ENCODE peak calls at places on chromosomes 2 and 18, in seven cellular contexts. D is HepG2, Q is IMR-90, Y is K562, B is GM12878, P is HCT116, F is H1. I is an unnamed sample.

GRCh38 chr2:97745474-97746172 is 32.2 kb downstream of the ZAP70 start:
- DNase-seq in D (no peak), F (no peak), B (peak; percentile 21), P (no peak), Q (peak; percentile 40), Y (no peak), I (no peak)

GRCh38 chr2:63544017-63544627 is 44.2 kb downstream of the WDPCP start:
- DNase-seq in B (no peak), P (no peak), D (no peak), Y (no peak), Q (peak; percentile 2), F (no peak), I (peak; percentile 8)

GRCh38 chr2:98907966-98908905 is 27.8 kb downstream of the CRACDL start:
- DNase-seq in P (no peak), Y (no peak), B (no peak), Q (no peak), F (no peak), D (no peak), I (no peak)

GRCh38 chr2:147845608-147846002 is 776 bp downstream of the ACVR2A start:
- DNase-seq in D (peak; percentile 13), Y (no peak), B (no peak), F (no peak), P (no peak), Q (peak; percentile 12), I (no peak)

GRCh38 chr2:99477054-99477453 is 12.8 kb downstream of the REV1 start:
- DNase-seq in D (no peak), P (no peak), Q (no peak), F (no peak), Y (no peak), B (no peak), I (no peak)

GRCh38 chr2:104944495-104944894 is 90.6 kb downstream of the POU3F3 start:
- DNase-seq in Y (no peak), Q (no peak), P (peak; percentile 35), F (no peak), B (no peak), D (peak; percentile 21), I (peak; percentile 50)

GRCh38 chr2:205776139-205776538 is 93.8 kb downstream of the NRP2 start:
- DNase-seq in Y (peak; percentile 66), D (peak; percentile 62), Q (no peak), P (peak; percentile 55), F (peak; percentile 64), B (no peak), I (no peak)

GRCh38 chr2:175233135-175233719 is 51.7 kb upstream of the ATP5MC3 start:
- DNase-seq in Y (no peak), D (no peak), Q (peak; percentile 89), P (no peak), B (no peak), F (no peak), I (peak; percentile 58)

GRCh38 chr18:31072175-31072574 is 29.6 kb upstream of the DSC3 start:
- DNase-seq in Q (no peak), B (no peak), D (no peak), P (no peak), Y (no peak), F (no peak), I (no peak)

GRCh38 chr2:15571729-15572128 is 10.6 kb upstream of the NBAS start:
- DNase-seq in B (no peak), D (peak; percentile 25), F (no peak), P (no peak), Y (no peak), Q (no peak), I (no peak)

GRCh38 chr18:26549103-26549485 is 741 bp upstream of the KCTD1 start:
- DNase-seq in F (no peak), P (no peak), B (no peak), D (no peak), Y (no peak), Q (peak; percentile 31), I (peak; percentile 57)

GRCh38 chr2:218863021-218863520 is 3.5 kb downstream of the WNT6 start:
- DNase-seq in P (no peak), Q (no peak), B (no peak), Y (no peak), F (no peak), D (no peak), I (no peak)

GRCh38 chr2:209970711-209971110 is 31.7 kb upstream of the RPE start:
- DNase-seq in Y (no peak), D (no peak), F (no peak), Q (no peak), B (no peak), P (no peak), I (no peak)

GRCh38 chr18:22831441-22831904 is 101.7 kb upstream of the RBBP8 start:
- DNase-seq in Q (peak; percentile 91), B (no peak), P (peak; percentile 32), Y (no peak), D (peak; percentile 36), F (no peak), I (no peak)

GRCh38 chr2:112021269-112021668 is 33.8 kb upstream of the TMEM87B start:
- DNase-seq in D (no peak), Y (no peak), Q (no peak), B (no peak), F (no peak), P (no peak), I (no peak)

GRCh38 chr2:241237047-241237446 is 48.6 kb downstream of the ANO7 start:
- DNase-seq in B (no peak), P (no peak), Q (no peak), F (no peak), D (no peak), Y (no peak), I (no peak)

GRCh38 chr2:142180820-142181533 is 50.2 kb upstream of the LRP1B start:
- DNase-seq in F (peak; percentile 56), Y (no peak), P (peak; percentile 48), Q (peak; percentile 12), D (peak; percentile 43), B (no peak), I (peak; percentile 47)

GRCh38 chr2:44983836-44984604 is 25.2 kb downstream of the SIX2 start:
- DNase-seq in F (no peak), D (no peak), B (no peak), Y (no peak), Q (no peak), P (no peak), I (no peak)

GRCh38 chr18:7116001-7116831 is 1.4 kb downstream of the LAMA1 start:
- DNase-seq in D (no peak), Y (no peak), P (no peak), F (peak; percentile 23), Q (peak; percentile 38), B (no peak), I (no peak)

GRCh38 chr2:152012697-152013096 is 86.1 kb downstream of the CACNB4 start:
- DNase-seq in F (no peak), Y (no peak), D (no peak), B (no peak), P (no peak), Q (peak; percentile 42), I (no peak)

GRCh38 chr2:65076345-65076710 is 20.1 kb downstream of the CEP68 start:
- DNase-seq in Y (no peak), P (no peak), Q (peak; percentile 84), B (no peak), D (no peak), F (no peak), I (no peak)

GRCh38 chr2:30276455-30276911 is 45.1 kb downstream of the LBH start:
- DNase-seq in D (no peak), P (no peak), B (no peak), F (no peak), Y (no peak), Q (no peak), I (no peak)

GRCh38 chr2:124088621-124089020 is 63.5 kb downstream of the CNTNAP5 start:
- DNase-seq in P (no peak), Y (no peak), D (no peak), B (no peak), Q (no peak), F (no peak), I (no peak)

GRCh38 chr18:5309888-5310470 is 14.5 kb upstream of the ZBTB14 start:
- DNase-seq in Q (no peak), D (no peak), F (no peak), P (no peak), B (peak; percentile 48), Y (no peak), I (no peak)

GRCh38 chr2:145715601-145716000 is 1195.7 kb upstream of the ZEB2 start:
- DNase-seq in D (no peak), Y (peak; percentile 25), B (no peak), Q (no peak), F (no peak), P (no peak), I (no peak)

DNA sequence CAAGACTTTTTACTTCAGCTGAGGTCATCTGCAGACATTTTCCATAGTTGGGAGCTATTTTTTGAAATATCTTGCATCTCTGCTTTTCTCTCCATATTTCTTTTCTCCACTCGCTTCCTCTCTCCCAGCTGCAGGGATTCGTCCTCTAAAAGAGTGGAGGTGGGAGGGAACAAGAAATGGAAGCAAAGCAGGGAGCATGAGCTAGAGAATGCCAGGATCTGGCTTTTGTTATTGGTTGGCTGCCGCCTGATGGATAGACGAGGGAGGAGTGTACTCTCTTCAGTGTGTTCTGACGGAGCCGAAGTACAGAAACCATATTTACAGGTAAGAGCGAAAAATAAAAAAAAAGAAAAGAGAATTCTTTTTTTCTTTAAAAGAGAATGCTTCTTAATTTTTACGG is at the start of gene CSRNP3:
- DNase-seq in D (peak; percentile 42), Q (peak; percentile 70), P (peak; percentile 12), Y (no peak), B (no peak), F (peak; percentile 33), I (peak; percentile 72)
- TF ChIP-seq CEBPB in D (no peak), Q (no peak), P (no peak), Y (no peak), B (no peak), F (no peak), I (no peak)

DNA sequence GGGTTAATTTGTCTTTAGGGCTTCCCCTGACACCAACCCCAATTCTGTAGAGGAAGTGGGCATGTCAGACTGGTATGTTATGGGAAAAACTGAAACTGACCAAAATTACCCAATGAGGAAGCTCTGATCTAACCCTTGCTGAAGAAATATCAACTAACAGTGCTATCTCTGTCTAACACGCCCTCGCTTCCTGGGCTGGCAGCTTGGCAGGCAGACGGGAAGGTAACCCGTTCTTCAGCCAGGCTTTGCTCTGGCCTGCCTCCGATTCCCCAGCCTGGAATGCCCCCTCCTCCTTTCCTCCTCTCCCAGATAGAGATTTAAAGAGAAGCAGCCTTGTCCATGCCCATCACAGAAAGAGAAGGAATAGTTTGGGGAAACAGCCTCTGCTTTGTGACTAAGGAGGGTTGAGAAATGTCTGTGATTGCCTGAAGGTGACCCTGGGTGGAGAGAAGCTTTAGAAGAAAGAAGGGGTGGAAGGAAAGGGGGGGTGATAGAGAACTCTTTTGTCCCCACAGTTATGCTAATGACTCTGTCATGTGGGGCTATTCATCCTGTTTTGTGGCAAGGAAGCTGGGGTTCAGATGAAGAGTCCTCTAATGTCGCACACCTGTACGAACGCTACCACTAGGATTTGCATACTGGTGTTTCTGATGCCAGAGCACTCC is 15.4 kb downstream of the HK2 start:
- DNase-seq in Q (peak; percentile 33), P (no peak), Y (no peak), D (no peak), F (no peak), B (peak; percentile 62), I (no peak)
- TF ChIP-seq CEBPB in Q (no peak), P (no peak), Y (no peak), D (no peak), F (no peak), B (no peak), I (no peak)

GRCh38 chr2:169393068-169393590 is 30.8 kb upstream of the LRP2 start:
- DNase-seq in D (no peak), P (no peak), F (no peak), B (peak; percentile 32), Y (no peak), Q (no peak), I (no peak)
- TF ChIP-seq CEBPB in D (no peak), P (no peak), F (no peak), B (no peak), Y (no peak), Q (no peak), I (no peak)

GRCh38 chr2:230788554-230789175 is 76.0 kb downstream of the CAB39 start:
- DNase-seq in B (no peak), F (no peak), D (no peak), Y (no peak), Q (no peak), P (no peak), I (no peak)
- TF ChIP-seq CEBPB in B (no peak), F (no peak), D (no peak), Y (no peak), Q (no peak), P (no peak), I (no peak)

I was measured in A549.